ENCODE peak calls at places on chromosomes 4 and X, in six cellular contexts. One of them, this sample, is unnamed.

GRCh38 chr4:142416711-142417275 is 429.3 kb downstream of the INPP4B start:
- DNase-seq in ACHN: no peak
- DNase-seq in lung: no peak
- DNase-seq in BE2C: no peak
- DNase-seq in NT2/D1: no peak
- DNase-seq in stimulated activated effector memory CD8-positive, alpha-beta T cell treated with anti-CD3 and anti-CD28 coated beads, Interleukin-12 subunit alpha, Interleukin-12 subunit beta, amount 100 ng/mL, for 72 hours: peak; percentile 64
- DNase-seq in this sample: no peak

GRCh38 chrX:5402461-5402860 is 826.2 kb downstream of the NLGN4X start:
- DNase-seq in ACHN: no peak
- DNase-seq in lung: no peak
- DNase-seq in BE2C: no peak
- DNase-seq in NT2/D1: no peak
- DNase-seq in stimulated activated effector memory CD8-positive, alpha-beta T cell treated with anti-CD3 and anti-CD28 coated beads, Interleukin-12 subunit alpha, Interleukin-12 subunit beta, amount 100 ng/mL, for 72 hours: no peak
- DNase-seq in this sample: no peak

GRCh38 chrX:34893741-34894140 is 48.9 kb upstream of the FAM47B start:
- DNase-seq in ACHN: no peak
- DNase-seq in lung: no peak
- DNase-seq in BE2C: no peak
- DNase-seq in NT2/D1: no peak
- DNase-seq in stimulated activated effector memory CD8-positive, alpha-beta T cell treated with anti-CD3 and anti-CD28 coated beads, Interleukin-12 subunit alpha, Interleukin-12 subunit beta, amount 100 ng/mL, for 72 hours: no peak
- DNase-seq in this sample: no peak

GRCh38 chr4:80071643-80072606 is 1.1 kb downstream of the ANTXR2 start:
- DNase-seq in ACHN: peak; percentile 64
- DNase-seq in lung: peak; percentile 36
- DNase-seq in BE2C: peak; percentile 63
- DNase-seq in NT2/D1: peak; percentile 2
- DNase-seq in stimulated activated effector memory CD8-positive, alpha-beta T cell treated with anti-CD3 and anti-CD28 coated beads, Interleukin-12 subunit alpha, Interleukin-12 subunit beta, amount 100 ng/mL, for 72 hours: peak; percentile 74
- DNase-seq in this sample: peak; percentile 6

GRCh38 chr4:35166437-35166836 is 1077.9 kb downstream of the ARAP2 start:
- DNase-seq in ACHN: no peak
- DNase-seq in lung: no peak
- DNase-seq in BE2C: no peak
- DNase-seq in NT2/D1: no peak
- DNase-seq in stimulated activated effector memory CD8-positive, alpha-beta T cell treated with anti-CD3 and anti-CD28 coated beads, Interleukin-12 subunit alpha, Interleukin-12 subunit beta, amount 100 ng/mL, for 72 hours: no peak
- DNase-seq in this sample: no peak

GRCh38 chr4:41530741-41531140 is 7.2 kb upstream of the LIMCH1 start:
- DNase-seq in ACHN: no peak
- DNase-seq in lung: no peak
- DNase-seq in BE2C: no peak
- DNase-seq in NT2/D1: no peak
- DNase-seq in stimulated activated effector memory CD8-positive, alpha-beta T cell treated with anti-CD3 and anti-CD28 coated beads, Interleukin-12 subunit alpha, Interleukin-12 subunit beta, amount 100 ng/mL, for 72 hours: no peak
- DNase-seq in this sample: no peak

GRCh38 chrX:40175416-40176255 is 77.9 kb upstream of the BCOR start:
- DNase-seq in ACHN: peak; percentile 34
- DNase-seq in lung: peak; percentile 74
- DNase-seq in BE2C: peak; percentile 72
- DNase-seq in NT2/D1: no peak
- DNase-seq in stimulated activated effector memory CD8-positive, alpha-beta T cell treated with anti-CD3 and anti-CD28 coated beads, Interleukin-12 subunit alpha, Interleukin-12 subunit beta, amount 100 ng/mL, for 72 hours: peak; percentile 87
- DNase-seq in this sample: no peak

GRCh38 chrX:9062621-9063020 is 28.7 kb upstream of the FAM9B start:
- DNase-seq in ACHN: no peak
- DNase-seq in lung: no peak
- DNase-seq in BE2C: no peak
- DNase-seq in NT2/D1: no peak
- DNase-seq in stimulated activated effector memory CD8-positive, alpha-beta T cell treated with anti-CD3 and anti-CD28 coated beads, Interleukin-12 subunit alpha, Interleukin-12 subunit beta, amount 100 ng/mL, for 72 hours: no peak
- DNase-seq in this sample: no peak

GRCh38 chr4:112348488-112349158 is 51.5 kb downstream of the ALPK1 start:
- DNase-seq in ACHN: peak; percentile 20
- DNase-seq in lung: peak; percentile 59
- DNase-seq in BE2C: peak; percentile 78
- DNase-seq in NT2/D1: no peak
- DNase-seq in stimulated activated effector memory CD8-positive, alpha-beta T cell treated with anti-CD3 and anti-CD28 coated beads, Interleukin-12 subunit alpha, Interleukin-12 subunit beta, amount 100 ng/mL, for 72 hours: no peak
- DNase-seq in this sample: no peak

GRCh38 chr4:25782482-25782881 is 80.3 kb downstream of the SEL1L3 start:
- DNase-seq in ACHN: no peak
- DNase-seq in lung: no peak
- DNase-seq in BE2C: no peak
- DNase-seq in NT2/D1: no peak
- DNase-seq in stimulated activated effector memory CD8-positive, alpha-beta T cell treated with anti-CD3 and anti-CD28 coated beads, Interleukin-12 subunit alpha, Interleukin-12 subunit beta, amount 100 ng/mL, for 72 hours: no peak
- DNase-seq in this sample: no peak

GRCh38 chr4:9679704-9680478 is 101.5 kb upstream of the DRD5 start:
- DNase-seq in ACHN: no peak
- DNase-seq in lung: no peak
- DNase-seq in BE2C: no peak
- DNase-seq in NT2/D1: no peak
- DNase-seq in stimulated activated effector memory CD8-positive, alpha-beta T cell treated with anti-CD3 and anti-CD28 coated beads, Interleukin-12 subunit alpha, Interleukin-12 subunit beta, amount 100 ng/mL, for 72 hours: no peak
- DNase-seq in this sample: no peak

GRCh38 chrX:153537526-153538295 is 20.3 kb downstream of the ATP2B3 start:
- DNase-seq in ACHN: no peak
- DNase-seq in lung: no peak
- DNase-seq in BE2C: peak; percentile 70
- DNase-seq in NT2/D1: no peak
- DNase-seq in stimulated activated effector memory CD8-positive, alpha-beta T cell treated with anti-CD3 and anti-CD28 coated beads, Interleukin-12 subunit alpha, Interleukin-12 subunit beta, amount 100 ng/mL, for 72 hours: no peak
- DNase-seq in this sample: no peak

GRCh38 chrX:17052210-17052609 is 105.8 kb downstream of the REPS2 start:
- DNase-seq in ACHN: no peak
- DNase-seq in lung: no peak
- DNase-seq in BE2C: no peak
- DNase-seq in NT2/D1: no peak
- DNase-seq in stimulated activated effector memory CD8-positive, alpha-beta T cell treated with anti-CD3 and anti-CD28 coated beads, Interleukin-12 subunit alpha, Interleukin-12 subunit beta, amount 100 ng/mL, for 72 hours: no peak
- DNase-seq in this sample: no peak

This sample was measured in GM12892.